ENCODE peak calls at places on chromosomes 16 and 17, in seven cellular contexts. Q, A, F, R, O, Z and X are unnamed samples.

GRCh38 chr16:10608687-10609409 is 28.4 kb upstream of the EMP2 start:
- DNase-seq in Q (no peak), F (no peak), R (no peak), Z (peak), O (no peak), A (no peak), X (no peak)

GRCh38 chr17:8056232-8056975 is 17.5 kb downstream of the ALOX15B start:
- DNase-seq in A (no peak), Q (no peak), O (no peak), R (no peak), Z (peak), F (peak), X (no peak)

GRCh38 chr17:1492249-1493206 is at the start of gene MYO1C:
- DNase-seq in A (no peak), Q (no peak), O (peak), F (no peak), R (no peak), Z (no peak), X (no peak)

GRCh38 chr16:2475413-2476344 is 752 bp downstream of the TBC1D24 start:
- DNase-seq in Q (no peak), F (peak), A (no peak), Z (no peak), O (no peak), R (no peak), X (peak)

GRCh38 chr16:2428787-2429036 is 535 bp upstream of the CCNF start:
- DNase-seq in F (no peak), A (no peak), R (no peak), Z (no peak), O (no peak), Q (no peak), X (no peak)

GRCh38 chr17:82374626-82375331 is 3.2 kb downstream of the UTS2R start:
- DNase-seq in Z (no peak), F (no peak), A (no peak), Q (no peak), R (no peak), O (no peak), X (no peak)

GRCh38 chr16:51648521-51648920 is 497.5 kb upstream of the SALL1 start:
- DNase-seq in F (no peak), R (no peak), A (no peak), Q (no peak), Z (peak), O (no peak), X (no peak)

GRCh38 chr16:50195276-50195675 is 42.2 kb downstream of the TENT4B start:
- DNase-seq in Z (peak), A (no peak), O (no peak), Q (no peak), R (no peak), F (no peak), X (no peak)

GRCh38 chr16:50756466-50756865 is 14.6 kb downstream of the CYLD start:
- DNase-seq in R (no peak), F (no peak), A (no peak), O (no peak), Z (no peak), Q (no peak), X (no peak)

GRCh38 chr16:84332975-84333684 is 35.2 kb upstream of the ATP2C2 start:
- DNase-seq in A (no peak), F (no peak), R (no peak), Q (no peak), Z (no peak), O (no peak), X (no peak)

GRCh38 chr17:77801545-77802332 is 156.8 kb upstream of the TNRC6C start:
- DNase-seq in R (no peak), Z (no peak), F (no peak), A (peak), O (no peak), Q (no peak), X (no peak)

GRCh38 chr17:68863091-68863652 is 92.0 kb downstream of the ABCA8 start:
- DNase-seq in O (no peak), F (no peak), R (no peak), A (no peak), Z (no peak), Q (no peak), X (no peak)

GRCh38 chr17:49456172-49456965 is 38.7 kb upstream of the NGFR start:
- DNase-seq in Z (peak), Q (no peak), F (no peak), R (no peak), O (no peak), A (no peak), X (no peak)

GRCh38 chr17:81866440-81867122 is 4.6 kb downstream of the ARHGDIA start:
- DNase-seq in F (peak), O (no peak), Z (no peak), A (no peak), R (no peak), Q (no peak), X (no peak)

GRCh38 chr17:39822051-39822450 is 42.1 kb downstream of the IKZF3 start:
- DNase-seq in R (no peak), O (no peak), Z (no peak), A (no peak), F (no peak), Q (no peak), X (no peak)

GRCh38 chr17:58072862-58073261 is 10.4 kb upstream of the DYNLL2 start:
- DNase-seq in A (no peak), Q (no peak), F (no peak), R (no peak), Z (no peak), O (no peak), X (no peak)

GRCh38 chr17:79897243-79898063 is 58.2 kb upstream of the CBX4 start:
- DNase-seq in A (no peak), Q (no peak), O (no peak), R (no peak), F (no peak), Z (no peak), X (no peak)

GRCh38 chr16:12293017-12293618 is 316.6 kb downstream of the SNX29 start:
- DNase-seq in F (no peak), Z (no peak), R (no peak), A (no peak), Q (no peak), O (no peak), X (no peak)

GRCh38 chr16:55045329-55046145 is 114.9 kb downstream of the IRX5 start:
- DNase-seq in F (no peak), A (no peak), O (no peak), R (no peak), Q (no peak), Z (no peak), X (no peak)

GRCh38 chr16:89374393-89374948 is 115.9 kb downstream of the ANKRD11 start:
- DNase-seq in F (no peak), Q (peak), A (peak), R (no peak), Z (no peak), O (no peak), X (no peak)

GRCh38 chr17:2542456-2542855 is 30.8 kb upstream of the METTL16 start:
- DNase-seq in Z (no peak), A (no peak), Q (no peak), F (no peak), R (no peak), O (no peak), X (no peak)

GRCh38 chr17:41724476-41725030 is 9.9 kb downstream of the HAP1 start:
- DNase-seq in R (no peak), F (no peak), O (no peak), Z (no peak), A (no peak), Q (no peak), X (no peak)

GRCh38 chr16:50597563-50598255 is 49.5 kb downstream of the NKD1 start:
- DNase-seq in Z (no peak), Q (no peak), A (no peak), O (no peak), F (no peak), R (no peak), X (no peak)